ENCODE peak calls at places on chromosomes 4 and X, in four cellular contexts. N, K, O and F are unnamed samples.

GRCh38 chr4:1381944-1382541 is 24.2 kb downstream of the NKX1-1 start:
- DNase-seq in N (no peak), K (peak), O (no peak), F (no peak)

GRCh38 chr4:140238353-140239041 is 84.5 kb upstream of the MAML3 start:
- DNase-seq in K (peak), N (no peak), O (peak), F (no peak)

GRCh38 chr4:111398906-111399330 is 746.3 kb upstream of the FAM241A start:
- DNase-seq in K (no peak), O (no peak), N (no peak), F (no peak)

GRCh38 chrX:41512394-41512793 is 65.3 kb downstream of the NYX start:
- DNase-seq in K (no peak), O (no peak), N (no peak), F (no peak)

GRCh38 chr4:122010610-122011009 is 58.8 kb upstream of the TRPC3 start:
- DNase-seq in O (no peak), N (no peak), K (no peak), F (no peak)

GRCh38 chr4:73859614-73860088 is 6.6 kb downstream of the PF4V1 start:
- DNase-seq in O (no peak), K (no peak), N (no peak), F (no peak)

GRCh38 chr4:14180983-14181601 is 553.6 kb upstream of the BOD1L1 start:
- DNase-seq in N (no peak), K (no peak), O (no peak), F (no peak)

GRCh38 chr4:41327770-41328169 is 71.0 kb downstream of the UCHL1 start:
- DNase-seq in N (no peak), K (peak), O (no peak), F (no peak)

GRCh38 chr4:184792334-184792733 is 33.4 kb downstream of the ACSL1 start:
- DNase-seq in K (no peak), N (no peak), O (no peak), F (no peak)

GRCh38 chr4:182382941-182383340 is 139.7 kb downstream of the TENM3 start:
- DNase-seq in K (no peak), O (no peak), N (no peak), F (no peak)

GRCh38 chr4:8728536-8729407 is 136.2 kb downstream of the CPZ start:
- DNase-seq in N (no peak), K (no peak), O (peak), F (no peak)

GRCh38 chrX:119899125-119899524 is 3.4 kb downstream of the AKAP14 start:
- DNase-seq in K (no peak), O (no peak), N (no peak), F (no peak)

GRCh38 chrX:65920620-65921019 is 119.3 kb downstream of the VSIG4 start:
- DNase-seq in N (no peak), K (no peak), O (no peak), F (no peak)

GRCh38 chr4:173191623-173192041 is 23.0 kb downstream of the GALNT7 start:
- DNase-seq in O (no peak), K (no peak), N (no peak), F (no peak)

GRCh38 chr4:8269535-8270417 is at the start of gene HTRA3:
- DNase-seq in O (no peak), N (no peak), K (peak), F (no peak)

GRCh38 chr4:30950737-30951136 is 230.6 kb downstream of the PCDH7 start:
- DNase-seq in K (no peak), O (no peak), N (no peak), F (no peak)

GRCh38 chrX:119488749-119489148 is 20.5 kb downstream of the SLC25A5 start:
- DNase-seq in K (peak), N (peak), O (peak), F (peak)

GRCh38 chr4:1297456-1298325 is 8.0 kb downstream of the MAEA start:
- DNase-seq in O (no peak), K (peak), N (no peak), F (no peak)

GRCh38 chr4:155085843-155086530 is 122.4 kb upstream of the NPY2R start:
- DNase-seq in N (no peak), K (no peak), O (no peak), F (no peak)

GRCh38 chrX:8988456-8988855 is 45.5 kb downstream of the FAM9B start:
- DNase-seq in O (no peak), N (no peak), K (no peak), F (peak)

GRCh38 chr4:40736910-40737309 is 12.8 kb upstream of the NSUN7 start:
- DNase-seq in O (peak), K (no peak), N (peak), F (peak)

GRCh38 chr4:101033986-101034385 is 313.3 kb downstream of the PPP3CA start:
- DNase-seq in O (no peak), K (peak), N (no peak), F (no peak)

GRCh38 chr4:21826071-21826470 is 122.5 kb downstream of the KCNIP4 start:
- DNase-seq in O (no peak), N (no peak), K (no peak), F (no peak)

GRCh38 chr4:4714330-4714729 is 145.1 kb upstream of the MSX1 start:
- DNase-seq in N (no peak), O (no peak), K (no peak), F (no peak)

GRCh38 chr4:42995343-42995944 is 102.9 kb downstream of the GRXCR1 start:
- DNase-seq in O (peak), N (peak), K (no peak), F (peak)

GRCh38 chr4:5524900-5525299 is 183.5 kb downstream of the EVC2 start:
- DNase-seq in K (no peak), O (peak), N (no peak), F (no peak)

GRCh38 chr4:1205641-1206298 is 33.4 kb upstream of the SPON2 start:
- DNase-seq in O (no peak), K (peak), N (no peak), F (no peak)

GRCh38 chr4:184825394-184826314 is at the start of gene ACSL1:
- DNase-seq in O (peak), K (peak), N (peak), F (peak)

GRCh38 chr4:123587983-123588494 is 191.4 kb downstream of the SPRY1 start:
- DNase-seq in O (peak), N (no peak), K (no peak), F (peak)

GRCh38 chr4:113820164-113820563 is 58.6 kb upstream of the CAMK2D start:
- DNase-seq in N (no peak), K (no peak), O (no peak), F (no peak)

GRCh38 chr4:179110356-179110755 is 1668.1 kb upstream of the AGA start:
- DNase-seq in N (no peak), O (no peak), K (no peak), F (no peak)

GRCh38 chr4:52244773-52245360 is 193.8 kb downstream of the SPATA18 start:
- DNase-seq in N (no peak), O (peak), K (no peak), F (no peak)

GRCh38 chr4:135243960-135244561 is 1042.5 kb upstream of the PABPC4L start:
- DNase-seq in O (no peak), N (no peak), K (no peak), F (no peak)
- TF ChIP-seq USF2 in O (no peak), N (no peak), K (no peak), F (no peak)

GRCh38 chrX:12771445-12772069 is 19.7 kb upstream of the PRPS2 start:
- DNase-seq in O (peak), N (peak), K (peak), F (no peak)
- TF ChIP-seq FOXJ3 in O (no peak), N (no peak), K (no peak), F (no peak)

GRCh38 chr4:152187693-152188092 is 348.2 kb downstream of the FBXW7 start:
- DNase-seq in K (no peak), N (no peak), O (no peak), F (no peak)
- TF ChIP-seq USF2 in K (no peak), N (no peak), O (no peak), F (no peak)

DNA sequence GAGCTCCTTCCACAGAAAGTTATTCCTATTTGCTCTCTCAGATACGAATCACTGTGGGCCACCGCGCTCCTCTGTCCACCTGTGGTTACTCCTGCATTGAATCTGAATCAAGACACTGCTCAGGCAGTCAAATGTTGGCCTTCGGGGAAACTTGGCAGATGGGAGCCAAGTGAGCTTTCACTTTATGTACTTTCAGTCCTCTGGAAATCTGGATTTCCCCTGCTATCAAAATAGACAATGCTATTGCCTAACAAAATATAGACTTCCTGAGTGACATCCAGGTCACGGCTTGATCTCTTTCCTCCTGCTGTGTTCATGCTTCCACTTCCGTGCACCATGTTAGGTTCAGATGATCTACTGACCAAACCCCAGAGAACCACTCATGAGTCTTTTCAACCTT is 43.8 kb downstream of the FHL1 start:
- DNase-seq in O (no peak), N (no peak), K (no peak), F (no peak)
- TF ChIP-seq FOXJ3 in O (no peak), N (no peak), K (no peak), F (no peak)

GRCh38 chr4:99712530-99712929 is 54.9 kb upstream of the C4orf54 start:
- DNase-seq in N (no peak), K (no peak), O (no peak), F (no peak)

GRCh38 chr4:99710020-99710419 is 52.4 kb upstream of the C4orf54 start:
- DNase-seq in O (no peak), N (no peak), K (no peak), F (no peak)

GRCh38 chr4:99711657-99712056 is 54.0 kb upstream of the C4orf54 start:
- DNase-seq in O (no peak), N (no peak), K (no peak), F (no peak)

GRCh38 chr4:99712099-99712498 is 54.5 kb upstream of the C4orf54 start:
- DNase-seq in K (no peak), O (no peak), N (no peak), F (no peak)

GRCh38 chr4:99710681-99711345 is 53.2 kb upstream of the C4orf54 start:
- DNase-seq in O (no peak), K (no peak), N (no peak), F (no peak)
- TF ChIP-seq USF2 in O (no peak), K (no peak), N (no peak), F (no peak)

DNA sequence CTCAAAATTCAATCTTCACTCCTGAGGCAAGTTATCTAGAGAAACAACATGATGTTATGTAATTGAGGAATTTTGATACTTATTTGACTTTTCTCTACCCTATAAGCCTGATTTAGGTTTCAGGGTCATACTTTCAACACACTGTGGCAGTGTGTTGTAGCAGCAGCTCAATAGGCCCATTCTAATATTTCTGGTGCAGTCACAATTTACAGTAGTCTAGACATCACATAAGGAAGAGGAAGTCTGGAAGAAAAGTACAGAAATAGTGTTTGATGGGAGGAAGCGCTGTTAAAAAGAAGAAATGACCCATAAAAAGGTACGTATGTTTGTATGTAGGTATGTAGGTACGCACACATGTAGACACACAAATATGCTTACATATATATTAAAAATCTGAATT is 194.3 kb downstream of the ARHGAP24 start:
- DNase-seq in K (no peak), N (no peak), O (no peak), F (no peak)
- TF ChIP-seq FOXJ3 in K (no peak), N (no peak), O (no peak), F (no peak)

GRCh38 chr4:85595098-85595775 is 120.3 kb downstream of the ARHGAP24 start:
- DNase-seq in O (no peak), K (no peak), N (no peak), F (no peak)

GRCh38 chr4:85587952-85588351 is 113.0 kb downstream of the ARHGAP24 start:
- DNase-seq in O (no peak), K (no peak), N (no peak), F (no peak)

GRCh38 chr4:85595796-85596559 is 121.0 kb downstream of the ARHGAP24 start:
- DNase-seq in K (no peak), N (no peak), O (no peak), F (no peak)

GRCh38 chr4:85591361-85592098 is 116.6 kb downstream of the ARHGAP24 start:
- DNase-seq in K (no peak), N (no peak), O (no peak), F (no peak)
- TF ChIP-seq USF2 in K (no peak), N (no peak), O (no peak), F (no peak)

GRCh38 chrX:130100180-130100579 is 10.1 kb downstream of the ELF4 start:
- DNase-seq in O (no peak), N (peak), K (no peak), F (no peak)
- TF ChIP-seq FOXJ3 in O (no peak), N (no peak), K (no peak), F (no peak)

DNA sequence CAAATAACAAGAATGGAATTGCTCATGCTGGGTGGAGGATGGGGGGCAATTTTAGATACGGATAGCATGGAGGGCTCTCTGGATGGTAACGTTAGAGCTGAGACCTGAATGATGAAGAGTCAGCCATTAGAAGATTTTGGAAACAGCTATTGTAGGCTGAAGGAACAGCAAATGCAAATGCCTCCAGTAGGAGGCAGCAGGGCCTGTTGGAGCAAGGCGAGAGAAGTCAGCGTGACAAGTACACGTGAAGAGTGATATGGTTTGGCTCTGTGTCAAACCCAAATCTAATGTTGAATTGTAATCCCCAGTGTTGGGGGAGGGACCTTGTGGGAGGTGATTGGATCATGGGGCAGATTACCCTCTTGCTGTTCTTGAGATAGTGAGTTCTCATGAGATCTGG is 59.3 kb upstream of the SOD3 start:
- DNase-seq in N (no peak), K (peak), O (no peak), F (no peak)
- TF ChIP-seq USF2 in N (no peak), K (no peak), O (no peak), F (no peak)